ENCODE peak calls at places on chromosome 14, in eight cellular contexts. R, F, O, B, Q, L, Y and X are unnamed samples.

GRCh38 chr14:34496007-34496678 is 34.1 kb upstream of the SPTSSA start:
- DNase-seq in Y (peak), Q (peak), R (no peak), O (no peak), L (no peak), B (no peak), F (no peak), X (no peak)

GRCh38 chr14:99389171-99389826 is 91.4 kb downstream of the SETD3 start:
- DNase-seq in F (peak), R (peak), L (no peak), O (no peak), Q (peak), Y (peak), B (peak), X (peak)

GRCh38 chr14:69424139-69424923 is 25.8 kb downstream of the SLC39A9 start:
- DNase-seq in R (no peak), B (no peak), O (no peak), F (no peak), Q (peak), Y (peak), L (no peak), X (no peak)

GRCh38 chr14:69039287-69039628 is 60.2 kb upstream of the ACTN1 start:
- DNase-seq in Q (peak), Y (peak), L (no peak), B (no peak), R (no peak), O (no peak), F (no peak), X (no peak)

GRCh38 chr14:70073924-70074566 is 114.7 kb downstream of the SLC8A3 start:
- DNase-seq in O (peak), B (peak), F (peak), R (peak), Q (peak), Y (peak), L (no peak), X (no peak)

GRCh38 chr14:101066826-101067508 is 163.4 kb upstream of the RTL1 start:
- DNase-seq in L (no peak), R (peak), F (no peak), Y (no peak), O (no peak), Q (no peak), B (no peak), X (no peak)

GRCh38 chr14:61553730-61554641 is 141.3 kb upstream of the HIF1A start:
- DNase-seq in Q (peak), L (no peak), O (no peak), B (no peak), Y (peak), R (no peak), F (no peak), X (no peak)

GRCh38 chr14:21647380-21647779 is 6.3 kb upstream of the OR4E2 start:
- DNase-seq in L (no peak), F (no peak), O (no peak), Y (no peak), B (no peak), Q (peak), R (no peak), X (no peak)

GRCh38 chr14:54568821-54569591 is 2.1 kb downstream of the SAMD4A start:
- DNase-seq in Y (peak), F (no peak), O (no peak), L (no peak), Q (peak), R (peak), B (no peak), X (no peak)

GRCh38 chr14:36207500-36207899 is 31.0 kb upstream of the PTCSC3 start:
- DNase-seq in O (peak), B (peak), Y (no peak), L (no peak), F (no peak), R (no peak), Q (peak), X (no peak)